ENCODE peak calls at places on chromosomes 5 and 9, in four cellular contexts. V is effector memory CD4-positive, alpha-beta T cell; R is hepatocyte; G is GM23248. B is an unnamed sample.

GRCh38 chr9:37239224-37239859 is 119.0 kb downstream of the ZCCHC7 start:
- DNase-seq in V (no peak), R (no peak), G (peak), B (no peak)

GRCh38 chr9:20220286-20220685 is 402.0 kb downstream of the MLLT3 start:
- DNase-seq in V (no peak), R (no peak), G (no peak), B (no peak)

GRCh38 chr9:89386797-89387196 is 68.5 kb downstream of the SECISBP2 start:
- DNase-seq in V (no peak), R (no peak), G (no peak), B (no peak)

GRCh38 chr5:81802020-81802419 is 51.1 kb upstream of the SSBP2 start:
- DNase-seq in V (no peak), R (no peak), G (no peak), B (no peak)

GRCh38 chr5:179269781-179270543 is 75.3 kb downstream of the ADAMTS2 start:
- DNase-seq in V (no peak), R (no peak), G (peak), B (no peak)

GRCh38 chr5:67581203-67581602 is 384.6 kb upstream of the CD180 start:
- DNase-seq in V (no peak), R (no peak), G (peak), B (no peak)

GRCh38 chr9:129482521-129483466 is 138.1 kb downstream of the C9orf50 start:
- DNase-seq in V (no peak), R (peak), G (peak), B (peak)

GRCh38 chr5:50301756-50302155 is 139.3 kb downstream of the EMB start:
- DNase-seq in V (no peak), R (no peak), G (no peak), B (no peak)

GRCh38 chr9:83197611-83198010 is 134.7 kb upstream of the RASEF start:
- DNase-seq in V (no peak), R (no peak), G (no peak), B (no peak)

GRCh38 chr9:133113928-133114351 is 7.1 kb downstream of the RALGDS start:
- DNase-seq in V (no peak), R (peak), G (no peak), B (no peak)

GRCh38 chr9:72907421-72907820 is 45.4 kb downstream of the ALDH1A1 start:
- DNase-seq in V (no peak), R (no peak), G (no peak), B (no peak)

GRCh38 chr5:95620870-95621838 is 1.3 kb downstream of the GPR150 start:
- DNase-seq in V (no peak), R (peak), G (peak), B (no peak)

GRCh38 chr5:12316812-12317211 is 412.6 kb upstream of the CTNND2 start:
- DNase-seq in V (no peak), R (no peak), G (no peak), B (no peak)

GRCh38 chr9:36276840-36277239 is 18.6 kb upstream of the GNE start:
- DNase-seq in V (no peak), R (peak), G (peak), B (no peak)

GRCh38 chr9:27785714-27786100 is 212.4 kb upstream of the C9orf72 start:
- DNase-seq in V (no peak), R (no peak), G (no peak), B (no peak)

GRCh38 chr5:139808481-139809330 is 13.1 kb downstream of the PSD2 start:
- DNase-seq in V (no peak), R (peak), G (peak), B (no peak)

GRCh38 chr5:155729684-155730059 is 597.3 kb upstream of the SGCD start:
- DNase-seq in V (no peak), R (peak), G (peak), B (peak)

GRCh38 chr5:172860520-172861443 is 26.7 kb downstream of the ERGIC1 start:
- DNase-seq in V (no peak), R (no peak), G (peak), B (peak)

GRCh38 chr5:78706825-78707224 is 58.3 kb upstream of the LHFPL2 start:
- DNase-seq in V (no peak), R (no peak), G (peak), B (no peak)

GRCh38 chr9:122389799-122390481 is 19.1 kb downstream of the PTGS1 start:
- DNase-seq in V (no peak), R (no peak), G (no peak), B (no peak)

GRCh38 chr9:16361118-16361517 is 509.4 kb downstream of the BNC2 start:
- DNase-seq in V (no peak), R (no peak), G (peak), B (no peak)

GRCh38 chr5:58849151-58849550 is 266.3 kb downstream of the RAB3C start:
- DNase-seq in V (no peak), R (no peak), G (no peak), B (no peak)

GRCh38 chr5:126676195-126676624 is 75.5 kb downstream of the PHAX start:
- DNase-seq in V (peak), R (peak), G (peak), B (no peak)

GRCh38 chr5:4189317-4189716 is 593.7 kb downstream of the IRX1 start:
- DNase-seq in V (no peak), R (no peak), G (peak), B (no peak)

GRCh38 chr5:137300411-137301240 is 198.5 kb downstream of the SPOCK1 start:
- DNase-seq in V (no peak), R (no peak), G (peak), B (no peak)

GRCh38 chr5:161544350-161544765 is 2.2 kb downstream of the GABRB2 start:
- DNase-seq in V (no peak), R (peak), G (peak), B (no peak)

GRCh38 chr9:137478613-137479314 is 19.6 kb upstream of the NSMF start:
- DNase-seq in V (no peak), R (no peak), G (no peak), B (no peak)

GRCh38 chr5:32044904-32045303 is 129.2 kb downstream of the GOLPH3 start:
- DNase-seq in V (no peak), R (no peak), G (peak), B (no peak)

GRCh38 chr5:124132843-124133242 is 613.6 kb downstream of the ZNF608 start:
- DNase-seq in V (no peak), R (no peak), G (no peak), B (no peak)

GRCh38 chr5:143437666-143438273 is 34.3 kb upstream of the NR3C1 start:
- DNase-seq in V (no peak), R (no peak), G (no peak), B (no peak)

GRCh38 chr9:136151848-136152542 is 33.3 kb upstream of the TMEM250 start:
- DNase-seq in V (no peak), R (no peak), G (no peak), B (no peak)

GRCh38 chr9:118577121-118577520 is 792.1 kb downstream of the BRINP1 start:
- DNase-seq in V (no peak), R (no peak), G (peak), B (no peak)

GRCh38 chr5:82019342-82020138 is 47.7 kb downstream of the ATG10 start:
- DNase-seq in V (no peak), R (peak), G (no peak), B (no peak)

GRCh38 chr5:133697536-133698258 is 85.4 kb upstream of the FSTL4 start:
- DNase-seq in V (no peak), R (no peak), G (no peak), B (no peak)

GRCh38 chr5:151029856-151030336 is 9.5 kb downstream of the GPX3 start:
- DNase-seq in V (no peak), R (no peak), G (no peak), B (no peak)
- H3K27ac ChIP-seq in V (no peak), R (no peak), G (no peak), B (no peak)

DNA sequence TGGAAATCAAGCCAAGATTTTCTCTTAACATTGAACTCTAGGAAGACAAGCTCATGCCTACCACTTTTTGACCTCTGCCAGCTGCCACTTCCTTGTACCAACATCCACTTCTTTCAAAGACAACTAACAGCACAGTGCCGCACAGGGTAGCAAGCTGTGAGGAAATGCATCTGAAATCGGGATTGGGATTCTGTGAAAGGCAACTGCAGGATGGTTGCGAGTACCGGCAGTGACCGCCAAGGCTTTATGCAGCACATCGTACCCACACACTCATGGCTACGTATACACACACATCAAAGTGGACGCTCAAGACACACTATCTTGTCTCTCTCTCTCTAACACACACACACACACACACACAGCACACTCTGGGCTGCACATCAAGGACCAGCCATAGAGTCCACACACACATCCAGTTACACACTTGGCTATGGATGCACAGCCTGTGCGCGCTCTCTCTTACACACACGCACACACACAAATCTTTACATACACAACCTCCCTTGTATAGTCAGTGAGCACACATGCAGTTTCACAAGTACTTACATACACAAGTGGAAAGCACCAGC is 972 bp downstream of the HTR4 start:
- DNase-seq in V (no peak), R (no peak), G (no peak), B (no peak)
- H3K27ac ChIP-seq in V (no peak), R (no peak), G (no peak), B (peak)

GRCh38 chr5:148002471-148002870 is 61.3 kb upstream of the SPINK5 start:
- DNase-seq in V (no peak), R (no peak), G (no peak), B (no peak)
- H3K27ac ChIP-seq in V (no peak), R (no peak), G (no peak), B (no peak)

DNA sequence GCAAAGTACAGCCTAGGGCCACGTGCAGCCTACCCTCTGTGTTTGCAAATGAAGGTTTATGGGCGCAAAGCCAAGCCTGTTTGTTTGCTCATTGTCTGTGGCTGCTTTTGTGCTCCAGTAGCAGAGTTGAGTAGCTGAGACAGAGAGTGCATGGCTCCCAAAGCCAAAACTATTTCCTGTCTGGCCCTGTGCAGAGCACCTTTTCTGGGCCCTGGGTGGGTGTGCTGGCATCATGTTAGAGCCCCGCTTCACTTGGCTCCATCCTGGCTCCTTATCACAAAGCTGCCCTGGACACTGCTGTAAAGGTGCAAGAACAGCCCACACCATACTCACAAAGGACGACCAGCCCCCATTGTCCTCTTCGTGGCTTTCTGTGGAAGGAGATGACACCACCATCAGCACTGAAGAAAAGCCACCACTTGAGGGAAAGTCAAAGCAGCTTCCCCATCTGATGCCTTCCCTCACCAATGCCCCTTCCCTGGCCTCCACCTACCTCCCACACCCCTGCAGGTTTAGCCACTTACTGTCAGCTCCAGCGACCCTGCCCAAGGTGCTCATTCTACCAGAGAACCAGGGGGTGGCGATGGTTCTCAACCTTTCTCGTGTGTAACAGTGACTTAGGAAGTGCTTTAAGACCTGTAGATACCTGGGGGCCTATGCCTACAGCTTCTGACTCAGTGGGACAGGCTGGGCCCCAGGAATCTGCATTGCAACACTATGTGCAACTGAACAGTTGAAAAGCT is 23.4 kb downstream of the LCP2 start:
- DNase-seq in V (no peak), R (peak), G (peak), B (no peak)
- H3K27ac ChIP-seq in V (peak), R (no peak), G (no peak), B (no peak)

GRCh38 chr5:146703499-146703898 is 175.1 kb downstream of the PPP2R2B start:
- DNase-seq in V (no peak), R (no peak), G (peak), B (no peak)
- H3K27ac ChIP-seq in V (no peak), R (no peak), G (no peak), B (no peak)